ENCODE peak calls at places on chromosomes 13 and 19, in ten cellular contexts. S is gastrocnemius medialis, E is AG04450, N is uterus, Z is neural progenitor cell, R is body of pancreas, L is heart left ventricle, A is RWPE1, Y is IMR-90, T is breast epithelium. B is an unnamed sample.

GRCh38 chr19:33432408-33433170 is 59.1 kb downstream of the CEBPG start:
- DNase-seq in Y (no peak), L (no peak), E (no peak), A (no peak), S (no peak), Z (no peak), N (no peak), T (peak; percentile 34), R (no peak), B (no peak)

GRCh38 chr13:68509734-68510621 is 1279.8 kb upstream of the PCDH9 start:
- DNase-seq in E (no peak), Z (no peak), L (no peak), N (no peak), Y (no peak), A (no peak), R (no peak), T (no peak), S (no peak), B (no peak)

GRCh38 chr13:109697936-109698335 is 88.4 kb downstream of the IRS2 start:
- DNase-seq in L (no peak), A (no peak), R (no peak), Z (no peak), N (no peak), T (no peak), Y (no peak), S (no peak), E (no peak), B (no peak)

GRCh38 chr13:79647518-79647917 is 166.6 kb downstream of the NDFIP2 start:
- DNase-seq in N (no peak), A (peak; percentile 94), S (peak; percentile 60), Z (no peak), T (no peak), R (no peak), L (no peak), E (no peak), Y (no peak), B (no peak)

GRCh38 chr13:63481334-63481733 is 2065.7 kb upstream of the PCDH20 start:
- DNase-seq in S (no peak), N (no peak), T (no peak), E (no peak), Y (peak; percentile 36), L (no peak), Z (no peak), R (no peak), A (no peak), B (peak; percentile 76)

GRCh38 chr13:90305796-90306195 is 1041.7 kb upstream of the MIR17HG start:
- DNase-seq in N (no peak), Z (no peak), Y (no peak), T (no peak), E (no peak), L (no peak), A (no peak), S (no peak), R (no peak), B (no peak)

GRCh38 chr13:98942997-98943396 is 34.9 kb downstream of the DOCK9 start:
- DNase-seq in S (no peak), T (no peak), Y (peak; percentile 23), E (no peak), L (no peak), N (no peak), A (no peak), Z (no peak), R (no peak), B (no peak)

GRCh38 chr19:40594251-40594650 is 6.9 kb upstream of the LTBP4 start:
- DNase-seq in T (no peak), L (no peak), S (no peak), Y (no peak), E (no peak), Z (peak; percentile 51), N (no peak), A (no peak), R (no peak), B (no peak)

GRCh38 chr13:51113969-51114368 is 2.9 kb upstream of the C13orf42 start:
- DNase-seq in A (no peak), Z (no peak), R (no peak), S (no peak), N (no peak), E (no peak), Y (no peak), T (no peak), L (no peak), B (no peak)

GRCh38 chr13:45055902-45056648 is 64.2 kb upstream of the GTF2F2 start:
- DNase-seq in N (peak; percentile 50), Y (peak; percentile 56), E (no peak), L (no peak), Z (peak; percentile 57), T (no peak), R (no peak), A (peak; percentile 47), S (no peak), B (no peak)

GRCh38 chr13:79225487-79226232 is 180.4 kb downstream of the RBM26 start:
- DNase-seq in A (peak; percentile 27), Z (no peak), N (no peak), E (no peak), L (no peak), Y (no peak), R (no peak), S (no peak), T (no peak), B (no peak)

GRCh38 chr19:49415102-49415809 is 8.0 kb downstream of the PTH2 start:
- DNase-seq in S (no peak), T (no peak), L (no peak), R (no peak), N (no peak), Y (no peak), A (no peak), E (no peak), Z (no peak), B (no peak)

GRCh38 chr19:18514800-18515682 is 6.8 kb downstream of the ELL start:
- DNase-seq in L (peak; percentile 49), T (no peak), A (peak; percentile 37), Y (peak; percentile 67), R (peak; percentile 65), S (no peak), E (no peak), N (peak; percentile 70), Z (no peak), B (peak; percentile 32)

GRCh38 chr13:112907916-112908315 is 61.1 kb upstream of the MCF2L start:
- DNase-seq in S (no peak), N (no peak), A (no peak), Y (no peak), Z (no peak), T (peak; percentile 42), R (no peak), L (no peak), E (no peak), B (no peak)

GRCh38 chr19:10568444-10568825 is 344 bp downstream of the CDKN2D start:
- DNase-seq in A (no peak), R (peak; percentile 59), Z (no peak), S (no peak), E (no peak), Y (no peak), T (peak; percentile 63), N (no peak), L (peak; percentile 31), B (no peak)

GRCh38 chr13:32585625-32586021 is 629 bp upstream of the PDS5B start:
- DNase-seq in A (no peak), E (no peak), Y (no peak), R (peak; percentile 17), T (no peak), S (no peak), Z (peak; percentile 44), N (peak; percentile 28), L (no peak), B (peak; percentile 22)

DNA sequence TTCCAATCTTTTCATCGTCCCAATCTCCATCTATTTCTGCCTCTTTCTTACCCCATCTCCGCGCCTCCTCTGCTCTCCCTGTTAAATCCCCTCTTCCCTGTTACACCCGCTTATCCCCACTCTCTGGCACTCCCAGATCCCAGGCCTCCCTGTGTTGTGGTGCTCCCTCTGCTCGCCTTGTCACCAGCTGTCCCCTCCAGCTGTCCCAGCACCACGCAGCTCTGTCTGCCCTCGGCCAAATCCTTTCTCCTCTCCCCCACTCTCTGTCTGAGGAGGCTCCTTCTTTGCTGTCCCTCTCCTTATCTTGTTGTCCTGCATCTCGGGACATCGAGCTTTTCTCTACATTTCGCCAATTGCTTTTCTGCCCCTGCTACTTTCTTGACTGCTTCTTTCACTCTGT is 1.0 kb downstream of the ZNF160 start:
- DNase-seq in E (no peak), Z (peak; percentile 47), L (no peak), T (no peak), Y (no peak), N (no peak), R (no peak), A (peak; percentile 8), S (no peak), B (no peak)
- H3K27ac ChIP-seq in E (peak overlapping the region; percentile 1), Z (no peak overlapping the region), L (peak overlapping the region; percentile 95), T (peak overlapping the region; percentile 96), Y (peak overlapping the region; percentile 87), N (peak overlapping the region; percentile 80), R (no peak overlapping the region), A (peak overlapping the region; percentile 87), S (peak overlapping the region; percentile 92), B (peak overlapping the region; percentile 36)

GRCh38 chr13:41054919-41055619 is 6.2 kb upstream of the WBP4 start:
- DNase-seq in Z (peak; percentile 31), Y (no peak), N (no peak), R (no peak), L (no peak), S (no peak), T (no peak), E (no peak), A (no peak), B (no peak)
- TF ChIP-seq CTCF in Z (peak; percentile 46), Y (peak; percentile 23), N (no peak), R (peak; percentile 17), L (peak; percentile 33), S (no peak), T (no peak), E (peak; percentile 32), A (no peak), B (peak; percentile 25)

DNA sequence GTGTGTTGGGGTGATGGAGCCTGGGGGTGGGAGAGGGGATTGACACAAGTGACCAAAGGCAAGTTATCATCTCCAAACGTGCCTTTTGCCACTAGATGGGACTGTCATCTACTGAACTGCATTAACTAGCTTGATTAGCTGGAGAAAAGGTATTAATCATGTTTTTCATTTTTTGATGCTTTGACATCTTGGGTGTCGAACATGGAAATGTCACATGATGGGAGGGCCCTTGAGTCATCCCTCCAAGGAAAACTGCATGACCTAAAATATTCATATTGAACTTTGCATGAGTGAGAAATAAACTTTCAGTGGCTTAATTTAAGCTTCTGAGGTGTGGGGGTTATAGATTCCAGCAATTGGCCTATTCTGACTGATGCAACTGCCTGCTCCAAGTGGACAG is 73.3 kb downstream of the ALOX5AP start:
- DNase-seq in L (no peak), R (no peak), T (no peak), E (no peak), Y (no peak), Z (no peak), S (no peak), A (no peak), N (no peak), B (no peak)
- H3K27ac ChIP-seq in L (no peak overlapping the region), R (no peak overlapping the region), T (no peak overlapping the region), E (no peak overlapping the region), Y (no peak overlapping the region), Z (no peak overlapping the region), S (no peak overlapping the region), A (no peak overlapping the region), N (no peak overlapping the region), B (no peak overlapping the region)

DNA sequence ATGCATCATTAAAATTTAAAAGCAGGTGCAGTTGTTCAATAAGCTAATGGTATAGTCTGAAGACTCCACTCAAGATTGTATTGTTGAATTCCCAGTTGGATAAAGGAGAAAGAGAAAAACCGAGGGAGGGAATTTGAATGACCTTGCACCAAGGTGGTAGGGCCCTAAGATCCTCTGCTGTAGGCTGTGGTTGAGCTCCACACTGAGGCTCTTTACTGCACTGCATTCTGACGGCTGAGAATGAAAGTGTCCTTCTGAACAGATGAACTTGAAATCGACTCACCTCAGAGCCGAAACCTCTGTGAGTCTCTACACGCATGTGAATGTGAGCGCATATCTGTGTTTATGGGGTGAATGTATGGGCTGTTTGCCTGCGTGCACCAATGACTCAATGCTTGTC is 388.9 kb upstream of the DACH1 start:
- DNase-seq in S (no peak), N (no peak), T (no peak), Y (no peak), E (no peak), Z (peak; percentile 66), L (no peak), A (peak; percentile 26), R (peak; percentile 56), B (peak; percentile 77)
- TF ChIP-seq CTCF in S (no peak), N (no peak), T (peak; percentile 30), Y (no peak), E (no peak), Z (peak; percentile 70), L (peak; percentile 30), A (peak; percentile 56), R (peak; percentile 70), B (no peak)

B was measured in cardiac muscle cell.